ENCODE peak calls at places on chromosomes 2 and 18, in nine cellular contexts. O is NCI-H2029; Y is HFFc6; Q is RWPE1; W is PC-3; I is GF-D8; S is activated naive CD4-positive, alpha-beta T cell; J is lower leg skin; Z is KG1. A is an unnamed sample.

GRCh38 chr2:75053484-75054112 is 95.2 kb downstream of the POLE4 start:
- DNase-seq in Z (no peak), J (no peak), W (peak), Q (peak), I (no peak), O (peak), S (no peak), Y (peak), A (peak)

GRCh38 chr2:133390151-133390550 is 178.1 kb downstream of the NCKAP5 start:
- DNase-seq in Q (peak), Y (peak), S (no peak), I (no peak), Z (no peak), W (peak), O (no peak), J (no peak), A (peak)

GRCh38 chr2:37582911-37583310 is 88.5 kb downstream of the CDC42EP3 start:
- DNase-seq in I (no peak), O (no peak), S (no peak), W (no peak), Z (no peak), Y (no peak), Q (no peak), J (no peak), A (no peak)

GRCh38 chr2:203225423-203226039 is 13.3 kb upstream of the CYP20A1 start:
- DNase-seq in Q (no peak), Z (no peak), J (no peak), S (no peak), I (no peak), W (peak), Y (peak), O (no peak), A (peak)

GRCh38 chr2:32940598-32940997 is 6.2 kb upstream of the LTBP1 start:
- DNase-seq in J (no peak), Y (no peak), S (no peak), O (no peak), W (no peak), I (no peak), Z (no peak), Q (no peak), A (no peak)

GRCh38 chr2:200259577-200259957 is 46.9 kb upstream of the SPATS2L start:
- DNase-seq in I (no peak), W (peak), S (no peak), J (no peak), Y (no peak), Q (peak), Z (no peak), O (no peak), A (no peak)

GRCh38 chr2:138244400-138245001 is 257.1 kb upstream of the SPOPL start:
- DNase-seq in S (no peak), I (no peak), Q (no peak), O (no peak), W (peak), J (no peak), Z (no peak), Y (no peak), A (peak)

GRCh38 chr2:1736997-1737480 is 7.3 kb downstream of the PXDN start:
- DNase-seq in Z (no peak), Y (peak), I (no peak), W (peak), J (peak), Q (no peak), S (no peak), O (no peak), A (peak)

GRCh38 chr2:117232305-117232704 is 582.2 kb upstream of the DDX18 start:
- DNase-seq in W (no peak), O (no peak), J (peak), Y (no peak), S (no peak), Z (no peak), I (peak), Q (no peak), A (no peak)

GRCh38 chr2:32464441-32464840 is 107.6 kb downstream of the BIRC6 start:
- DNase-seq in Y (no peak), S (no peak), W (no peak), O (no peak), Q (no peak), I (no peak), J (no peak), Z (no peak), A (no peak)

GRCh38 chr18:77107218-77107815 is 25.3 kb downstream of the MBP start:
- DNase-seq in S (no peak), I (no peak), W (no peak), Y (no peak), O (no peak), Z (no peak), Q (no peak), J (peak), A (no peak)

GRCh38 chr2:66700181-66700686 is 265.3 kb downstream of the MEIS1 start:
- DNase-seq in J (no peak), Q (no peak), Z (no peak), I (no peak), O (no peak), S (no peak), Y (no peak), W (peak), A (no peak)

GRCh38 chr2:31475692-31476091 is 61.1 kb upstream of the XDH start:
- DNase-seq in Y (peak), Q (peak), S (no peak), I (no peak), J (no peak), O (no peak), Z (no peak), W (no peak), A (peak)

GRCh38 chr2:143161982-143162837 is 33.0 kb downstream of the ARHGAP15 start:
- DNase-seq in Q (peak), Z (no peak), W (peak), O (no peak), J (no peak), S (peak), I (no peak), Y (peak), A (peak)

GRCh38 chr2:71333619-71334018 is 2.0 kb downstream of the ZNF638 start:
- DNase-seq in Z (no peak), W (no peak), O (no peak), Y (no peak), S (no peak), J (no peak), Q (no peak), I (no peak), A (peak)

GRCh38 chr2:233565685-233566140 is 869 bp downstream of the USP40 start:
- DNase-seq in O (no peak), I (no peak), S (no peak), Q (no peak), Z (no peak), W (no peak), J (no peak), Y (no peak), A (no peak)

GRCh38 chr2:218452079-218452478 is 33.2 kb downstream of the VIL1 start:
- DNase-seq in S (no peak), W (no peak), Z (no peak), O (no peak), J (no peak), Q (no peak), I (peak), Y (no peak), A (no peak)

GRCh38 chr2:214706986-214707385 is 102.5 kb downstream of the BARD1 start:
- DNase-seq in S (no peak), Z (no peak), I (no peak), W (no peak), J (no peak), Q (no peak), O (no peak), Y (no peak), A (no peak)

GRCh38 chr2:65292095-65292378 is 64.4 kb downstream of the ACTR2 start:
- DNase-seq in Z (no peak), J (peak), Q (no peak), S (no peak), Y (no peak), I (no peak), W (no peak), O (no peak), A (no peak)

GRCh38 chr2:37215255-37215654 is 16.1 kb downstream of the CEBPZ start:
- DNase-seq in I (no peak), Z (no peak), J (no peak), Y (no peak), O (no peak), Q (no peak), W (no peak), S (no peak), A (no peak)

GRCh38 chr2:124875627-124876244 is 850.6 kb downstream of the CNTNAP5 start:
- DNase-seq in Y (no peak), S (no peak), J (no peak), Z (no peak), W (no peak), O (no peak), I (no peak), Q (peak), A (no peak)

GRCh38 chr2:195636890-195637289 is 20.1 kb upstream of the SLC39A10 start:
- DNase-seq in Q (peak), J (no peak), O (no peak), W (peak), I (no peak), Y (no peak), S (no peak), Z (no peak), A (no peak)

GRCh38 chr18:33404244-33404873 is 36.2 kb downstream of the CCDC178 start:
- DNase-seq in J (no peak), Q (no peak), W (no peak), I (no peak), Y (no peak), Z (no peak), S (no peak), O (no peak), A (no peak)

GRCh38 chr2:101657787-101658186 is 39.7 kb upstream of the MAP4K4 start:
- DNase-seq in S (no peak), Z (no peak), I (no peak), J (no peak), Y (no peak), W (no peak), O (no peak), Q (no peak), A (no peak)

GRCh38 chr2:30708491-30709290 is 98.6 kb downstream of the CAPN13 start:
- DNase-seq in W (peak), Y (no peak), S (no peak), J (peak), Q (no peak), O (no peak), Z (no peak), I (no peak), A (no peak)

GRCh38 chr2:234955091-234955511 is 3.3 kb downstream of the SH3BP4 start:
- DNase-seq in Q (no peak), O (no peak), Y (no peak), I (no peak), J (peak), W (no peak), Z (no peak), S (no peak), A (no peak)

GRCh38 chr18:23825978-23826405 is 136.7 kb downstream of the LAMA3 start:
- DNase-seq in O (no peak), S (no peak), W (peak), J (no peak), I (no peak), Z (no peak), Y (peak), Q (no peak), A (peak)

GRCh38 chr2:72040629-72041403 is 106.8 kb downstream of the CYP26B1 start:
- DNase-seq in I (no peak), J (peak), S (no peak), Z (no peak), Y (no peak), Q (peak), W (peak), O (no peak), A (no peak)

GRCh38 chr18:58541137-58541788 is 87.6 kb downstream of the ALPK2 start:
- DNase-seq in S (no peak), O (no peak), J (no peak), W (peak), I (no peak), Z (no peak), Y (peak), Q (no peak), A (peak)

GRCh38 chr18:76997951-76998808 is 134.4 kb downstream of the MBP start:
- DNase-seq in J (no peak), S (no peak), Y (no peak), I (no peak), Q (no peak), W (no peak), O (no peak), Z (no peak), A (no peak)

GRCh38 chr2:191318729-191319078 is 73.5 kb downstream of the MYO1B start:
- DNase-seq in Z (no peak), O (no peak), Q (peak), J (no peak), S (no peak), Y (peak), W (peak), I (no peak), A (peak)

GRCh38 chr2:193349642-193350041 is 1154.9 kb upstream of the TMEFF2 start:
- DNase-seq in O (no peak), Q (no peak), Z (no peak), Y (no peak), S (no peak), I (no peak), W (no peak), J (no peak), A (no peak)

GRCh38 chr2:167651406-167652151 is 595.8 kb downstream of the STK39 start:
- DNase-seq in W (no peak), I (no peak), Q (no peak), S (no peak), O (no peak), J (no peak), Y (no peak), Z (no peak), A (no peak)

GRCh38 chr18:12460874-12461273 is 53.1 kb downstream of the PRELID3A start:
- DNase-seq in Q (no peak), W (no peak), S (no peak), I (peak), J (no peak), Z (no peak), O (no peak), Y (no peak), A (no peak)

GRCh38 chr18:68843467-68844089 is 45.7 kb downstream of the CCDC102B start:
- DNase-seq in J (no peak), Z (no peak), I (no peak), S (no peak), O (no peak), Q (no peak), W (peak), Y (no peak), A (no peak)

GRCh38 chr2:35428548-35428947 is 927.0 kb upstream of the CRIM1 start:
- DNase-seq in Z (peak), Y (no peak), Q (peak), O (peak), J (no peak), I (no peak), S (no peak), W (peak), A (peak)